ENCODE peak calls at places on chromosomes 5 and 9, in seven cellular contexts. One of them, this sample, is unnamed.

GRCh38 chr5:53253421-53253871 is 143.9 kb upstream of the MOCS2 start:
- DNase-seq in SK-N-SH: no peak
- DNase-seq in HCT116: no peak
- DNase-seq in K562: no peak
- DNase-seq in GM23338: no peak
- DNase-seq in HepG2: no peak
- DNase-seq in A549: no peak
- DNase-seq in this sample: no peak

GRCh38 chr9:114330636-114331035 is 967 bp downstream of the ORM2 start:
- DNase-seq in SK-N-SH: no peak
- DNase-seq in HCT116: no peak
- DNase-seq in K562: no peak
- DNase-seq in GM23338: no peak
- DNase-seq in HepG2: no peak
- DNase-seq in A549: no peak
- DNase-seq in this sample: no peak

GRCh38 chr5:110321117-110321516 is 405.4 kb downstream of the TMEM232 start:
- DNase-seq in SK-N-SH: no peak
- DNase-seq in HCT116: no peak
- DNase-seq in K562: no peak
- DNase-seq in GM23338: no peak
- DNase-seq in HepG2: no peak
- DNase-seq in A549: no peak
- DNase-seq in this sample: no peak

GRCh38 chr5:136200130-136200529 is 7.2 kb upstream of the SMIM32 start:
- DNase-seq in SK-N-SH: peak; percentile 3
- DNase-seq in HCT116: no peak
- DNase-seq in K562: no peak
- DNase-seq in GM23338: no peak
- DNase-seq in HepG2: no peak
- DNase-seq in A549: no peak
- DNase-seq in this sample: no peak

GRCh38 chr5:40236001-40236400 is 443.7 kb upstream of the PTGER4 start:
- DNase-seq in SK-N-SH: no peak
- DNase-seq in HCT116: no peak
- DNase-seq in K562: no peak
- DNase-seq in GM23338: no peak
- DNase-seq in HepG2: no peak
- DNase-seq in A549: no peak
- DNase-seq in this sample: no peak

GRCh38 chr9:4537581-4537980 is 47.3 kb downstream of the SLC1A1 start:
- DNase-seq in SK-N-SH: no peak
- DNase-seq in HCT116: no peak
- DNase-seq in K562: no peak
- DNase-seq in GM23338: no peak
- DNase-seq in HepG2: no peak
- DNase-seq in A549: no peak
- DNase-seq in this sample: no peak

GRCh38 chr5:55540024-55540423 is 5.3 kb upstream of the PLPP1 start:
- DNase-seq in SK-N-SH: no peak
- DNase-seq in HCT116: no peak
- DNase-seq in K562: no peak
- DNase-seq in GM23338: no peak
- DNase-seq in HepG2: no peak
- DNase-seq in A549: no peak
- DNase-seq in this sample: no peak

GRCh38 chr5:138233280-138233679 is 20.2 kb upstream of the CDC23 start:
- DNase-seq in SK-N-SH: no peak
- DNase-seq in HCT116: no peak
- DNase-seq in K562: no peak
- DNase-seq in GM23338: no peak
- DNase-seq in HepG2: no peak
- DNase-seq in A549: no peak
- DNase-seq in this sample: no peak

GRCh38 chr9:71725590-71726338 is 42.5 kb downstream of the CEMIP2 start:
- DNase-seq in SK-N-SH: no peak
- DNase-seq in HCT116: peak; percentile 79
- DNase-seq in K562: peak; percentile 39
- DNase-seq in GM23338: no peak
- DNase-seq in HepG2: peak; percentile 95
- DNase-seq in A549: peak; percentile 70
- DNase-seq in this sample: no peak

GRCh38 chr5:149640350-149640999 is 59.2 kb downstream of the ARHGEF37 start:
- DNase-seq in SK-N-SH: no peak
- DNase-seq in HCT116: no peak
- DNase-seq in K562: no peak
- DNase-seq in GM23338: no peak
- DNase-seq in HepG2: no peak
- DNase-seq in A549: no peak
- DNase-seq in this sample: no peak

GRCh38 chr5:82358454-82358853 is 80.3 kb upstream of the RPS23 start:
- DNase-seq in SK-N-SH: no peak
- DNase-seq in HCT116: no peak
- DNase-seq in K562: no peak
- DNase-seq in GM23338: no peak
- DNase-seq in HepG2: no peak
- DNase-seq in A549: no peak
- DNase-seq in this sample: no peak

GRCh38 chr9:1881708-1882351 is 133.3 kb upstream of the SMARCA2 start:
- DNase-seq in SK-N-SH: no peak
- DNase-seq in HCT116: no peak
- DNase-seq in K562: no peak
- DNase-seq in GM23338: no peak
- DNase-seq in HepG2: no peak
- DNase-seq in A549: no peak
- DNase-seq in this sample: no peak

GRCh38 chr5:133065482-133065881 is 13.7 kb downstream of the HSPA4 start:
- DNase-seq in SK-N-SH: no peak
- DNase-seq in HCT116: no peak
- DNase-seq in K562: no peak
- DNase-seq in GM23338: no peak
- DNase-seq in HepG2: no peak
- DNase-seq in A549: no peak
- DNase-seq in this sample: no peak

GRCh38 chr5:40224421-40224820 is 455.3 kb upstream of the PTGER4 start:
- DNase-seq in SK-N-SH: no peak
- DNase-seq in HCT116: no peak
- DNase-seq in K562: no peak
- DNase-seq in GM23338: no peak
- DNase-seq in HepG2: no peak
- DNase-seq in A549: no peak
- DNase-seq in this sample: no peak

GRCh38 chr5:127046343-127047072 is 16.1 kb upstream of the MARCHF3 start:
- DNase-seq in SK-N-SH: no peak
- DNase-seq in HCT116: no peak
- DNase-seq in K562: no peak
- DNase-seq in GM23338: no peak
- DNase-seq in HepG2: no peak
- DNase-seq in A549: no peak
- DNase-seq in this sample: no peak

GRCh38 chr5:127042593-127042992 is 12.2 kb upstream of the MARCHF3 start:
- DNase-seq in SK-N-SH: peak; percentile 12
- DNase-seq in HCT116: no peak
- DNase-seq in K562: no peak
- DNase-seq in GM23338: peak; percentile 28
- DNase-seq in HepG2: no peak
- DNase-seq in A549: no peak
- DNase-seq in this sample: no peak

GRCh38 chr5:127041571-127041970 is 11.2 kb upstream of the MARCHF3 start:
- DNase-seq in SK-N-SH: no peak
- DNase-seq in HCT116: no peak
- DNase-seq in K562: no peak
- DNase-seq in GM23338: no peak
- DNase-seq in HepG2: no peak
- DNase-seq in A549: no peak
- DNase-seq in this sample: no peak

GRCh38 chr5:127038550-127038949 is 8.2 kb upstream of the MARCHF3 start:
- DNase-seq in SK-N-SH: no peak
- DNase-seq in HCT116: no peak
- DNase-seq in K562: no peak
- DNase-seq in GM23338: no peak
- DNase-seq in HepG2: no peak
- DNase-seq in A549: no peak
- DNase-seq in this sample: no peak

GRCh38 chr5:127040779-127041520 is 10.6 kb upstream of the MARCHF3 start:
- DNase-seq in SK-N-SH: no peak
- DNase-seq in HCT116: no peak
- DNase-seq in K562: no peak
- DNase-seq in GM23338: peak; percentile 36
- DNase-seq in HepG2: no peak
- DNase-seq in A549: no peak
- DNase-seq in this sample: no peak
- TF ChIP-seq REST in SK-N-SH: no peak
- TF ChIP-seq REST in HCT116: no peak
- TF ChIP-seq REST in K562: no peak
- TF ChIP-seq REST in GM23338: no peak
- TF ChIP-seq REST in HepG2: no peak
- TF ChIP-seq REST in A549: no peak
- TF ChIP-seq REST in this sample: no peak

GRCh38 chr9:33111621-33112020 is 35.1 kb upstream of the SMU1 start:
- DNase-seq in SK-N-SH: no peak
- DNase-seq in HCT116: no peak
- DNase-seq in K562: no peak
- DNase-seq in GM23338: peak; percentile 26
- DNase-seq in HepG2: no peak
- DNase-seq in A549: no peak
- DNase-seq in this sample: no peak

GRCh38 chr9:33110686-33111085 is 34.2 kb upstream of the SMU1 start:
- DNase-seq in SK-N-SH: no peak
- DNase-seq in HCT116: no peak
- DNase-seq in K562: no peak
- DNase-seq in GM23338: no peak
- DNase-seq in HepG2: no peak
- DNase-seq in A549: no peak
- DNase-seq in this sample: no peak

GRCh38 chr9:33113799-33114547 is 37.5 kb upstream of the SMU1 start:
- DNase-seq in SK-N-SH: no peak
- DNase-seq in HCT116: no peak
- DNase-seq in K562: no peak
- DNase-seq in GM23338: no peak
- DNase-seq in HepG2: no peak
- DNase-seq in A549: no peak
- DNase-seq in this sample: no peak

GRCh38 chr9:33109850-33110595 is 33.5 kb upstream of the SMU1 start:
- DNase-seq in SK-N-SH: no peak
- DNase-seq in HCT116: no peak
- DNase-seq in K562: no peak
- DNase-seq in GM23338: no peak
- DNase-seq in HepG2: no peak
- DNase-seq in A549: no peak
- DNase-seq in this sample: no peak

GRCh38 chr9:33112099-33112498 is 35.6 kb upstream of the SMU1 start:
- DNase-seq in SK-N-SH: no peak
- DNase-seq in HCT116: no peak
- DNase-seq in K562: no peak
- DNase-seq in GM23338: no peak
- DNase-seq in HepG2: no peak
- DNase-seq in A549: no peak
- DNase-seq in this sample: no peak
- TF ChIP-seq CTCF in SK-N-SH: no peak
- TF ChIP-seq CTCF in HCT116: no peak
- TF ChIP-seq CTCF in K562: no peak
- TF ChIP-seq CTCF in GM23338: no peak
- TF ChIP-seq CTCF in HepG2: no peak
- TF ChIP-seq CTCF in A549: no peak
- TF ChIP-seq CTCF in this sample: no peak

GRCh38 chr9:135970128-135970815 is 9.1 kb upstream of the UBAC1 start:
- DNase-seq in SK-N-SH: no peak
- DNase-seq in HCT116: no peak
- DNase-seq in K562: no peak
- DNase-seq in GM23338: no peak
- DNase-seq in HepG2: no peak
- DNase-seq in A549: no peak
- DNase-seq in this sample: no peak

GRCh38 chr9:135974220-135974573 is 13.0 kb upstream of the UBAC1 start:
- DNase-seq in SK-N-SH: no peak
- DNase-seq in HCT116: no peak
- DNase-seq in K562: no peak
- DNase-seq in GM23338: no peak
- DNase-seq in HepG2: no peak
- DNase-seq in A549: no peak
- DNase-seq in this sample: no peak

GRCh38 chr9:135971106-135971766 is 10.1 kb upstream of the UBAC1 start:
- DNase-seq in SK-N-SH: no peak
- DNase-seq in HCT116: no peak
- DNase-seq in K562: no peak
- DNase-seq in GM23338: no peak
- DNase-seq in HepG2: no peak
- DNase-seq in A549: no peak
- DNase-seq in this sample: no peak

GRCh38 chr9:135973276-135974219 is 12.4 kb upstream of the UBAC1 start:
- DNase-seq in SK-N-SH: no peak
- DNase-seq in HCT116: no peak
- DNase-seq in K562: no peak
- DNase-seq in GM23338: no peak
- DNase-seq in HepG2: no peak
- DNase-seq in A549: no peak
- DNase-seq in this sample: peak; percentile 79

DNA sequence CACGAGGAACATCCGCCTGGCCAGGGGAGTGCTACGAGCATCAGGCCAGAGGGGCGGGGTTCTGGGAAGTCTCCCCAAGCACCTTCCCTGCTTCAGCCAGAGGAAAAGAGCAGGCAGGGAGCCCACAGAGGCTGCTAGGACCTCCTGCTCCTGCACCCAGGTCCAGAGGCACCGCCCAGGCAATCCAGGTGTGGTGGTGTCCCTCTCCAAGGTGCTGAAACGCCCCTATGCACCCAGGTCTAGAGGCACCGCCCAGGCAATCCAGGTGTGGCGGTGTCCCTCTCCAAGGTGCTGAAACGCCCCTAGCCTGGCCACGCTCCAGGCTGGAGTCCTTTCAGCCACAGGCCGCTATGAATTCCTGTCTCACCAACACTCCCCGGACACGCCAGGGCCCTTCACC is 10.7 kb upstream of the UBAC1 start:
- DNase-seq in SK-N-SH: no peak
- DNase-seq in HCT116: peak; percentile 67
- DNase-seq in K562: peak; percentile 89
- DNase-seq in GM23338: peak; percentile 96
- DNase-seq in HepG2: peak; percentile 71
- DNase-seq in A549: peak; percentile 38
- DNase-seq in this sample: no peak
- TF ChIP-seq REST in SK-N-SH: peak; percentile 96
- TF ChIP-seq REST in HCT116: peak; percentile 99
- TF ChIP-seq REST in K562: peak; percentile 99
- TF ChIP-seq REST in GM23338: peak; percentile 98
- TF ChIP-seq REST in HepG2: peak; percentile 100
- TF ChIP-seq REST in A549: peak; percentile 94
- TF ChIP-seq REST in this sample: peak; percentile 97

DNA sequence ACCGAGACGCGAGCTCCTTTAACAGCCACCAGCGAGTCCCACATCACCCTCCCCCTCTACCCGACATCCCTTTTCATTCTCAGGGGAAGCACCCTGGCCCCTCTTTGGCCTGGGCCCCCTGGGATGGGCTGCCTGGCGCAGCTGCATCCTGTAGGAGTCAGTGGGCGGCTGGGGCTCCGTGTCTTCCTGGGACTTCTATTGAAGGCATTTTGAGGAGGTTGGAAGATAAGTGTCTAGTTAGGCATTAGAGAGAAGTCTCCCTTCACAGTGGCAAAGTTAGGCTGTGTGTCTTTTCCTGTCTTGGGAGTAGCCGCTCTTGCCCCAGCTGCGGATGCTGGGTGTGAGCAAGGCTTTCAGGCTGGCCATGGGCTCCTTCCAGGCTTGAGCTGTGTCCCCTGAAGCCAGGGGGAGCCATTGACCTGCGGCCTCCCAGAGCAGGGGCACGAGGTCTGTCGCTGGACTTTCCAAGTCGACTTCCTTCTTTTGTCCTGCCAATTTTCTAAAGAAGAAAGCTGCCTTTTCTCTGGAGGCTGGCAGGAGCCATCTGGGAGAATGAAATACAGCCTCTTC is 18.6 kb upstream of the NKD2 start:
- DNase-seq in SK-N-SH: peak; percentile 48
- DNase-seq in HCT116: no peak
- DNase-seq in K562: no peak
- DNase-seq in GM23338: peak; percentile 66
- DNase-seq in HepG2: no peak
- DNase-seq in A549: no peak
- DNase-seq in this sample: no peak
- TF ChIP-seq CTCF in SK-N-SH: no peak
- TF ChIP-seq CTCF in HCT116: peak; percentile 30
- TF ChIP-seq CTCF in K562: peak; percentile 66
- TF ChIP-seq CTCF in GM23338: peak; percentile 84
- TF ChIP-seq CTCF in HepG2: peak; percentile 70
- TF ChIP-seq CTCF in A549: no peak
- TF ChIP-seq CTCF in this sample: no peak